ENCODE peak calls at places on chromosomes 16 and 17, in five cellular contexts. U is thoracic aorta; X is PC-3; L is CD8-positive, alpha-beta memory T cell; E is tibial artery. O is an unnamed sample. For H3K4me1, the result is how much of the 10 kb centered on the place peaks cover.

GRCh38 chr17:7137182-7137943 is 22.7 kb upstream of the ASGR2 start:
- DNase-seq in U (no peak), X (peak), L (no peak), E (no peak), O (no peak)

GRCh38 chr16:878071-878784 is 77.7 kb upstream of the GNG13 start:
- DNase-seq in U (no peak), X (no peak), L (no peak), E (no peak), O (no peak)

GRCh38 chr16:49597796-49598195 is 224.2 kb downstream of the C16orf78 start:
- DNase-seq in U (no peak), X (no peak), L (no peak), E (no peak), O (no peak)

GRCh38 chr16:28596840-28597691 is at the start of gene SULT1A2:
- DNase-seq in U (no peak), X (no peak), L (no peak), E (no peak), O (peak)

GRCh38 chr16:81616321-81617020 is 162.6 kb upstream of the PLCG2 start:
- DNase-seq in U (no peak), X (no peak), L (peak), E (no peak), O (peak)

GRCh38 chr16:84367750-84368320 is 503 bp upstream of the ATP2C2 start:
- DNase-seq in U (no peak), X (no peak), L (no peak), E (no peak), O (peak)

GRCh38 chr16:75258807-75259141 is 7.3 kb upstream of the BCAR1 start:
- DNase-seq in U (peak), X (no peak), L (no peak), E (no peak), O (no peak)

GRCh38 chr17:45120558-45120957 is 11.8 kb downstream of the PLCD3 start:
- DNase-seq in U (no peak), X (no peak), L (no peak), E (no peak), O (no peak)

GRCh38 chr16:21197115-21197514 is 14.3 kb downstream of the ZP2 start:
- DNase-seq in U (no peak), X (no peak), L (no peak), E (no peak), O (no peak)

GRCh38 chr16:51152691-51153261 is 1.7 kb upstream of the SALL1 start:
- DNase-seq in U (no peak), X (no peak), L (no peak), E (no peak), O (no peak)

GRCh38 chr17:38910325-38910724 is 15.1 kb upstream of the LASP1NB start:
- DNase-seq in U (no peak), X (no peak), L (no peak), E (no peak), O (no peak)

GRCh38 chr17:67594115-67594878 is 123.4 kb upstream of the NOL11 start:
- DNase-seq in U (no peak), X (no peak), L (no peak), E (no peak), O (peak)

GRCh38 chr17:3298260-3298659 is at the start of gene OR3A1:
- DNase-seq in U (no peak), X (no peak), L (no peak), E (no peak), O (no peak)

GRCh38 chr17:40025991-40026815 is 11.0 kb downstream of the CSF3 start:
- DNase-seq in U (no peak), X (peak), L (peak), E (no peak), O (no peak)

GRCh38 chr17:44745301-44745700 is 13.5 kb upstream of the ADAM11 start:
- DNase-seq in U (no peak), X (no peak), L (no peak), E (no peak), O (no peak)

GRCh38 chr16:50539822-50540710 is 8.1 kb upstream of the NKD1 start:
- DNase-seq in U (no peak), X (no peak), L (no peak), E (no peak), O (no peak)

GRCh38 chr17:40319651-40320550 is 10.9 kb downstream of the RARA start:
- DNase-seq in U (no peak), X (no peak), L (peak), E (peak), O (no peak)

GRCh38 chr17:16287563-16288027 is 65.7 kb downstream of the CENPV start:
- DNase-seq in U (no peak), X (peak), L (peak), E (no peak), O (no peak)

GRCh38 chr17:8628172-8628571 is 2.4 kb downstream of the MYH10 start:
- DNase-seq in U (no peak), X (no peak), L (no peak), E (no peak), O (no peak)

GRCh38 chr16:71428883-71429282 is 13.0 kb downstream of the TLE7 start:
- DNase-seq in U (no peak), X (no peak), L (no peak), E (no peak), O (no peak)

GRCh38 chr16:10808218-10808617 is 10.4 kb downstream of the TVP23A start:
- DNase-seq in U (no peak), X (no peak), L (no peak), E (no peak), O (no peak)

GRCh38 chr17:34131386-34131785 is 123.7 kb upstream of the CCL2 start:
- DNase-seq in U (no peak), X (no peak), L (no peak), E (no peak), O (no peak)

GRCh38 chr16:20611975-20612471 is 35.9 kb upstream of the ACSM2B start:
- DNase-seq in U (no peak), X (no peak), L (no peak), E (peak), O (peak)

GRCh38 chr17:64497565-64498035 is 746 bp upstream of the POLG2 start:
- DNase-seq in U (no peak), X (no peak), L (no peak), E (no peak), O (no peak)
- H3K4me1 ChIP-seq in U (half or more), X (half or more), L (half or more), E (under half), O (half or more)

DNA sequence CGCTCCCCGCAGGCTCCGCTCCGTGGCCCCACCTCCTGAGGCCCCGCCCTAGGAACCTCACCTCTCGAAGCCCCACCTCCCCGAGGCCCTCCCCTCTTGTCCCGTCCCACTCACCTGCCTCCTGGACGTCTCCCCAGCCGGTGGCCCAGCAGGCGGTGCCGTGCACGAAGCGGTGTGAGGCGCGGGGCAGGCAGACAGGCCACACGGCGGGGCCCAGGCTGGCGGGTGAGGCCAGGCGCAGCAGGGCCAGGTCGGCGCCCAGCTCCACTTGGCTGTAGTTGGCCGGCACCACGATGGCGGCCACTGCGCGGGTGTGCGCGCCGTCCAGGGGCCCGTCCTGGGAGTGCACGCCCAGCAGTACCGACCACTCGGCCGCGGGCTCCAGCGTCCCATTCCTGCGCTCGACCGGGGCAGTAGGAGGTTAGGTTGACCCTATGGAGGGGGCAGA is 1.6 kb downstream of the PRSS36 start:
- DNase-seq in U (no peak), X (no peak), L (no peak), E (no peak), O (peak)
- H3K4me3 ChIP-seq in U (no peak), X (no peak), L (no peak), E (no peak), O (no peak)

DNA sequence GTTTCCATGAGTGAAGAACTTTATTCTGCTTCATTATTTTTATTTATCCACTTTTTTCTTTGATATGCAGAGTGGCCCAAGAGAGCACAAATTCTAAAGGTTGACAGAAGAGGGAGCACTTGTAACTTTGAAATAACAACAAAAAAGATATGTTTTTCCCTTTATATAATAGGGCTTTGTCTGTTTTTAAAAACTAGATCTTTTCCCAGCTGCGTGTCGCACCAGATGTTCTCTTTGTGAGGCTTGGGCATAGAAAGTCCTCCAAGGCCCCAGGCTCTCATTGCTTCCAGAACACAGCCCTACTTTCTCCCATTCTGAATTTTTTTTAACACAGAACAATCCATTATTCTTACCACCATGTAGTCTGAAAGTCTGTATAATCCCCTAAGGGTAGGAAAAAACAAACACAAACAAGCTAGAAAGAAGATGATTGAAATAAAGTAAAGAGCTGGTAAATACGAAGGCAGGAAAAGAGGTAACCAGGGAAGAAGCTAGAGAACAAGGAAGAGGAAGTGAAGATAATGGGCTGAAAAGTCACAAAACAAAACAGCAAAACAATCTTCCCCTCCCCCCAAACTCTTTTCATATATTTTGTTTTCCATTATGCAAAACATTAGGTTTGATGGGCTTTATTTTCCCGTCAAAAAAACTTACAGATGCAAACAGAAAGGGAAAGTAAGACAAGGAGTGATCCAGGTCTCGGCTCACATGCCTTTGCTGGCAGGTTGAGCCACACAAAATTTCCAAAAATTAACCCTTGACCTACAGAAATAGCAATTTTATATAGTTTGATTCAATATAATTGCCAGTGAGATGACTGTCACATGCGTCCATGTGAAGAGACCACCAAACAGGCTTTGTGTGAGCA is 160.3 kb downstream of the ABCA8 start:
- DNase-seq in U (no peak), X (peak), L (no peak), E (no peak), O (no peak)
- H3K27ac ChIP-seq in U (no peak), X (no peak), L (no peak), E (peak), O (peak)

DNA sequence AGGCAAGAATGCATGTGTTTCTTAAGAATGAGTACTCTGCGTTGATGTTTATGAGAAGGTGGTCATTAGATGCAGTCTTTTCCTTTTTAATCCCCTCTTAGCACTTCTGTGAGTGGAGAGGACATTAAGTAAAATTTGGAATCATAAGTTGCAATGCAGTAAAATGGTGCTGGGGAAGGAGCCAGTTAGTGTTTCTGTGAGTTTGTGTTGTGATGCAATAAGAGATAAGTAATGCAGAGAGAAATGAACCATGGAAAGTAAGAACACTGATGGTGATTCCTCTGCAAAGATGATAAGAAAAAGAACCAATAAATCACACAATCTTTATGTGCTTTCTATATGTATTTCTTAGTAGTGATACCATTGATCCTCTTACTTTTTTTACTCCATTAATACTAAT is 20.0 kb downstream of the ABHD15 start:
- DNase-seq in U (no peak), X (no peak), L (no peak), E (no peak), O (no peak)
- H3K4me1 ChIP-seq in U (under half), X (under half), L (under half), E (under half), O (under half)

GRCh38 chr17:80992948-80993624 is 1.4 kb downstream of the CHMP6 start:
- DNase-seq in U (no peak), X (peak), L (no peak), E (no peak), O (no peak)
- H3K4me3 ChIP-seq in U (peak), X (peak), L (peak), E (peak), O (no peak)

DNA sequence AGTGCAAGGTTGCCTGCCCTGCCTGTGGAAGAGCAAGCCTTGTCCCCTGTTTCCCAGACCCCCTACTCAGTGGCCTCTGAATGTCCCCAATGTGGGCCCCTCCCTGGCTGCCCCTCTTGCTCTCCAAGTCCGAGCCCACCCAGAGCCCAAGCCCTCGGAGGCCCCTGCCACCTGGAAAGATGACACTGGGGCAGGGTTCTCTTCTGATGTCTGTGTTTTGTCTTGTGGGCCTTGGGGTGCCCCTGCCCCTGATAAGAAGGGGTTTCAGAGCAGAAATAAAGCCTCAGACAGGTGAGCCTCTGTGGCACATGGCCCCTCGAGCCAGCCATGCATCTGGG is 85.4 kb upstream of the CBX4 start:
- DNase-seq in U (no peak), X (no peak), L (no peak), E (no peak), O (no peak)
- H3K27ac ChIP-seq in U (no peak), X (no peak), L (no peak), E (no peak), O (peak)

GRCh38 chr17:78255029-78255656 is 23.7 kb downstream of the TMEM235 start:
- DNase-seq in U (no peak), X (no peak), L (no peak), E (no peak), O (no peak)

GRCh38 chr17:78255953-78256704 is 24.7 kb downstream of the TMEM235 start:
- DNase-seq in U (no peak), X (no peak), L (no peak), E (no peak), O (no peak)

GRCh38 chr17:78257810-78258322 is 26.4 kb downstream of the TMEM235 start:
- DNase-seq in U (no peak), X (no peak), L (no peak), E (no peak), O (no peak)

GRCh38 chr17:78256705-78257559 is 25.5 kb downstream of the TMEM235 start:
- DNase-seq in U (no peak), X (no peak), L (no peak), E (no peak), O (peak)

DNA sequence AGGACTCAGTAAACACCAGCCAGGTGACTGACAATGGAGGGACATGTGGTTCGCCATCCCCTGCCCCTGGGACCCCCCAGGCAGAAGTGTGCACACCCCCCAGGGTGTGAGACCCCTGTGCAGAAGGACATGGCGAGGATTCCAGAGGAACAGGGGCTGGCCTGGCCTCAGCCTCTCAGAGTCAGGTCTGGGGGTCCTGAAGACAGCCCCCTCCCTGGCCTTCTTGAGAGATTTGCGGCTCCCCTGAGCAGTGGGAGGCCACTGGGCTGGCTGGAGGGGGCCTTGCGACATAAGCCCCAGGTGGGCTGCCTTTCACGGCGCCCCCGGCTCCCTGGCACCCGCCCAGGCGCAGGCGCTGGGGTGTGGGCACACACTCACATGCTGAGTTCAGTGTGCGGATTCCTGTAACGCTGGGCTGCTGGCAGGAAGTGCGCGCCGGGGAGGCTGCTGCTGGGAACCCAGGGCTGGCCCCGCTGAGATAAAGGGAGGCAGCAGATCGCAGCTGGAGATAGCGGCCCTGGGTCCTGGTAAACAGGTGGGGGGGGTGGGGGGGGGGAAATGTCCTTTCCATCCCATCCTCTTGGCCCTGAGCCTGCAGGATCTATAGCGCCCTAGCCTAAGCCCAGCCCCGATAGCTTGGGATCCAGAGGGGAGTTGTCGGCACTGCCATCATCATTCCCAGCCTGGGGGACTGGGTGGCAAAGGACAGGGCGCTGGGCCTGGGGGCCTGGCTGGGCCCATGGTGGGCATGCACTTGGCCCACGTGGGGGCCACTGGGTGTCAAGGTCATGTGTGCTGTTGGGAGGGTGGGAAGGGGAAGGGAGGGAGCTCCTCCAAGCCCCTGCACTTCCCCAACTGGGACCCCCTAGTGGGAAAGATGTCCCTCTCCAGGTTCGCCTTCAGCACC is 27.1 kb downstream of the TMEM235 start:
- DNase-seq in U (no peak), X (no peak), L (peak), E (no peak), O (no peak)
- H3K4me1 ChIP-seq in U (under half), X (under half), L (half or more), E (under half), O (under half)